ENCODE peak calls at places on chromosomes 1 and 21, in four cellular contexts. T, L, V and U are unnamed samples.

GRCh38 chr1:55478742-55479141 is 263.6 kb upstream of the USP24 start:
- DNase-seq in T (peak; percentile 15), V (no peak), L (no peak), U (no peak)

GRCh38 chr1:147738739-147739476 is 21.5 kb downstream of the GJA5 start:
- DNase-seq in L (no peak), T (no peak), V (no peak), U (no peak)

GRCh38 chr1:226598455-226598849 is 49.9 kb downstream of the STUM start:
- DNase-seq in T (no peak), V (no peak), L (no peak), U (no peak)

GRCh38 chr1:20712210-20712577 is 5.6 kb downstream of the KIF17 start:
- DNase-seq in T (no peak), L (no peak), V (no peak), U (no peak)

GRCh38 chr1:3673381-3674099 is 21.2 kb downstream of the TP73 start:
- DNase-seq in T (no peak), L (no peak), V (no peak), U (no peak)

GRCh38 chr1:28329395-28330153 is 734 bp downstream of the MED18 start:
- DNase-seq in T (no peak), L (no peak), V (peak; percentile 31), U (no peak)

GRCh38 chr1:158058339-158059025 is 65.0 kb downstream of the KIRREL1 start:
- DNase-seq in L (no peak), T (no peak), V (no peak), U (no peak)

GRCh38 chr21:45187646-45188045 is 100.0 kb downstream of the POFUT2 start:
- DNase-seq in L (no peak), V (no peak), T (no peak), U (no peak)

GRCh38 chr1:10779201-10779600 is 17.2 kb downstream of the CASZ1 start:
- DNase-seq in L (no peak), V (peak; percentile 49), T (peak; percentile 83), U (no peak)

GRCh38 chr1:204093421-204093717 is 20.5 kb downstream of the SOX13 start:
- DNase-seq in L (no peak), V (no peak), T (no peak), U (no peak)

GRCh38 chr1:41902125-41902524 is 16.6 kb downstream of the HIVEP3 start:
- DNase-seq in T (no peak), V (no peak), L (peak; percentile 66), U (no peak)

GRCh38 chr1:18949689-18950414 is 6.6 kb downstream of the IFFO2 start:
- DNase-seq in L (peak; percentile 53), T (no peak), V (peak; percentile 41), U (no peak)

GRCh38 chr1:206002833-206003532 is at the start of gene RAB7B:
- DNase-seq in V (peak; percentile 77), L (peak; percentile 82), T (no peak), U (no peak)

GRCh38 chr1:68801440-68801839 is 304.6 kb upstream of the DEPDC1 start:
- DNase-seq in T (no peak), V (no peak), L (no peak), U (no peak)

GRCh38 chr1:87506147-87506546 is 177.5 kb downstream of the LMO4 start:
- DNase-seq in T (no peak), L (no peak), V (no peak), U (no peak)